ENCODE peak calls at places on chromosome 1, in ten cellular contexts. P, V, N, U, H, B, K, G, I and T are unnamed samples.

GRCh38 chr1:52801011-52801410 is 41.5 kb upstream of the ZYG11A start:
- DNase-seq in N (no peak), I (no peak), K (no peak), B (no peak), V (no peak), U (no peak), G (no peak), H (no peak), P (no peak), T (no peak)

GRCh38 chr1:111290640-111291039 is at the start of gene CHIA:
- DNase-seq in K (no peak), N (no peak), H (no peak), V (no peak), P (no peak), B (peak), G (no peak), U (peak), I (peak), T (no peak)

GRCh38 chr1:170700842-170701305 is 36.9 kb downstream of the PRRX1 start:
- DNase-seq in N (no peak), K (no peak), V (no peak), I (no peak), U (no peak), G (no peak), B (peak), P (no peak), H (no peak), T (no peak)

GRCh38 chr1:1166642-1167415 is 6.9 kb upstream of the TTLL10 start:
- DNase-seq in H (no peak), I (no peak), U (no peak), K (no peak), N (no peak), P (no peak), V (no peak), B (no peak), G (no peak), T (no peak)

GRCh38 chr1:27649306-27649635 is 14.3 kb upstream of the FGR start:
- DNase-seq in U (no peak), B (no peak), P (no peak), I (no peak), N (no peak), H (no peak), V (no peak), G (no peak), K (no peak), T (no peak)

GRCh38 chr1:33586111-33586510 is 113.7 kb downstream of the ZSCAN20 start:
- DNase-seq in H (no peak), N (no peak), P (no peak), U (no peak), I (peak), V (no peak), G (no peak), K (no peak), B (peak), T (no peak)

GRCh38 chr1:109281680-109282496 is 1.1 kb downstream of the PSRC1 start:
- DNase-seq in I (no peak), U (no peak), G (no peak), B (no peak), P (no peak), N (peak), V (no peak), H (no peak), K (peak), T (no peak)

GRCh38 chr1:41672641-41673313 is 188.3 kb upstream of the EDN2 start:
- DNase-seq in U (no peak), I (no peak), B (peak), N (no peak), V (no peak), G (no peak), P (no peak), K (no peak), H (no peak), T (no peak)

GRCh38 chr1:213397638-213398037 is 346.6 kb downstream of the RPS6KC1 start:
- DNase-seq in G (no peak), B (no peak), I (no peak), K (no peak), H (no peak), P (no peak), V (no peak), N (no peak), U (no peak), T (no peak)

GRCh38 chr1:199064971-199065370 is 426.1 kb downstream of the PTPRC start:
- DNase-seq in N (no peak), U (no peak), H (no peak), P (no peak), V (no peak), I (peak), B (peak), G (no peak), K (no peak), T (no peak)

GRCh38 chr1:201450721-201451291 is 18.2 kb downstream of the PHLDA3 start:
- DNase-seq in N (peak), V (no peak), B (peak), H (no peak), U (no peak), I (no peak), K (no peak), G (no peak), P (no peak), T (no peak)

GRCh38 chr1:214957330-214958137 is 125.0 kb upstream of the KCNK2 start:
- DNase-seq in U (no peak), P (no peak), I (no peak), K (no peak), V (no peak), B (peak), N (no peak), G (peak), H (no peak), T (no peak)

GRCh38 chr1:205783904-205784303 is 8.6 kb upstream of the RAB29 start:
- DNase-seq in G (no peak), N (peak), B (peak), H (no peak), I (peak), U (no peak), V (peak), P (no peak), K (no peak), T (no peak)

GRCh38 chr1:60063561-60063960 is 10.0 kb downstream of the C1orf87 start:
- DNase-seq in I (no peak), U (no peak), G (no peak), P (no peak), V (no peak), N (no peak), H (no peak), B (no peak), K (no peak), T (no peak)

GRCh38 chr1:220001095-220001501 is 45.2 kb downstream of the EPRS1 start:
- DNase-seq in P (no peak), K (no peak), V (no peak), G (no peak), I (no peak), B (peak), H (no peak), N (no peak), U (no peak), T (no peak)

GRCh38 chr1:228141871-228142615 is 2.0 kb downstream of the GUK1 start:
- DNase-seq in I (no peak), H (no peak), K (peak), N (no peak), P (no peak), U (no peak), G (no peak), V (no peak), B (peak), T (peak)

GRCh38 chr1:61081637-61082335 is 575 bp upstream of the NFIA start:
- DNase-seq in P (no peak), H (peak), K (peak), B (peak), U (peak), N (peak), I (peak), V (no peak), G (no peak), T (no peak)

GRCh38 chr1:150148834-150149489 is 754 bp upstream of the PLEKHO1 start:
- DNase-seq in V (no peak), H (no peak), K (peak), G (no peak), U (peak), I (no peak), N (no peak), B (no peak), P (no peak), T (no peak)

GRCh38 chr1:10755977-10756521 is 40.4 kb downstream of the CASZ1 start:
- DNase-seq in N (no peak), G (no peak), V (no peak), B (peak), U (peak), I (no peak), K (peak), H (peak), P (no peak), T (peak)

GRCh38 chr1:87252406-87252805 is 76.3 kb upstream of the LMO4 start:
- DNase-seq in G (peak), I (no peak), P (no peak), H (no peak), N (no peak), K (no peak), V (no peak), U (no peak), B (peak), T (no peak)

GRCh38 chr1:33334081-33334552 is 13.2 kb upstream of the A3GALT2 start:
- DNase-seq in N (peak), G (no peak), V (peak), P (no peak), H (no peak), B (no peak), K (no peak), I (no peak), U (no peak), T (no peak)

GRCh38 chr1:235470741-235471439 is 33.4 kb downstream of the B3GALNT2 start:
- DNase-seq in P (no peak), B (no peak), I (no peak), V (no peak), U (no peak), K (no peak), G (no peak), H (no peak), N (no peak), T (no peak)

GRCh38 chr1:118902299-118903270 is 85.6 kb downstream of the TBX15 start:
- DNase-seq in B (peak), N (no peak), V (no peak), U (no peak), H (no peak), K (no peak), P (no peak), G (no peak), I (peak), T (no peak)

GRCh38 chr1:68293609-68294353 is 61.5 kb upstream of the WLS start:
- DNase-seq in B (peak), P (no peak), H (no peak), V (no peak), I (no peak), G (no peak), N (no peak), K (no peak), U (no peak), T (no peak)

GRCh38 chr1:46070164-46070814 is 62.1 kb downstream of the PIK3R3 start:
- DNase-seq in V (no peak), N (no peak), H (no peak), P (no peak), B (no peak), K (no peak), I (no peak), G (peak), U (no peak), T (no peak)

GRCh38 chr1:147892216-147892615 is 10.4 kb upstream of the GJA8 start:
- DNase-seq in K (no peak), P (no peak), V (no peak), H (no peak), N (no peak), G (no peak), B (no peak), I (peak), U (peak), T (peak)

GRCh38 chr1:114959423-114959822 is 70.2 kb upstream of the TSHB start:
- DNase-seq in K (no peak), G (no peak), U (no peak), B (no peak), V (no peak), P (no peak), N (no peak), I (no peak), H (no peak), T (no peak)

GRCh38 chr1:219120625-219121544 is 52.8 kb upstream of the LYPLAL1 start:
- DNase-seq in G (peak), K (peak), P (no peak), N (no peak), B (peak), U (no peak), I (no peak), V (no peak), H (no peak), T (no peak)

GRCh38 chr1:85146972-85147359 is 53.9 kb downstream of the SYDE2 start:
- DNase-seq in N (no peak), I (no peak), B (peak), H (no peak), P (no peak), U (no peak), V (no peak), G (no peak), K (no peak), T (no peak)

GRCh38 chr1:7418442-7419080 is 352.5 kb upstream of the VAMP3 start:
- DNase-seq in I (no peak), H (no peak), V (no peak), P (peak), G (no peak), N (peak), K (peak), U (no peak), B (no peak), T (no peak)

GRCh38 chr1:47785561-47786271 is 211.5 kb downstream of the TRABD2B start:
- DNase-seq in B (no peak), K (no peak), G (no peak), V (no peak), I (peak), H (no peak), U (no peak), N (peak), P (no peak), T (no peak)

GRCh38 chr1:24178404-24178803 is 8.7 kb downstream of the IFNLR1 start:
- DNase-seq in B (no peak), I (no peak), U (no peak), G (no peak), V (no peak), P (no peak), H (no peak), K (no peak), N (no peak), T (no peak)

GRCh38 chr1:167136191-167136614 is 42.3 kb downstream of the STYXL2 start:
- DNase-seq in K (no peak), I (peak), U (no peak), V (peak), N (no peak), G (no peak), B (peak), P (no peak), H (no peak), T (no peak)

GRCh38 chr1:21573971-21574458 is 64.8 kb downstream of the ALPL start:
- DNase-seq in I (peak), N (peak), P (peak), B (peak), V (no peak), G (no peak), U (peak), K (peak), H (no peak), T (peak)

GRCh38 chr1:28241633-28242241 is 5.8 kb downstream of the ATP5IF1 start:
- DNase-seq in I (no peak), G (no peak), N (no peak), V (no peak), B (no peak), H (no peak), P (no peak), K (no peak), U (no peak), T (no peak)

GRCh38 chr1:36693116-36693515 is 210.4 kb upstream of the CSF3R start:
- DNase-seq in V (no peak), N (no peak), B (no peak), U (no peak), G (no peak), K (no peak), I (no peak), H (no peak), P (no peak), T (no peak)

GRCh38 chr1:200372095-200372884 is 37.5 kb downstream of the ZNF281 start:
- DNase-seq in N (no peak), G (no peak), P (no peak), K (no peak), I (peak), B (peak), U (no peak), V (no peak), H (no peak), T (no peak)

GRCh38 chr1:57307382-57307781 is 116.5 kb downstream of the DAB1 start:
- DNase-seq in G (peak), I (no peak), P (no peak), H (peak), N (no peak), V (no peak), B (no peak), K (no peak), U (peak), T (no peak)

GRCh38 chr1:15249032-15249601 is 2.1 kb downstream of the FHAD1 start:
- DNase-seq in U (no peak), V (no peak), P (no peak), I (no peak), N (no peak), G (no peak), H (no peak), K (no peak), B (peak), T (no peak)